ENCODE peak calls at places on chromosomes 6 and 20, in six cellular contexts. B is adipocyte; E is EH; P is AG09319; K is CD4-positive, alpha-beta T cell; L is T-helper 2 cell. M is an unnamed sample.

GRCh38 chr6:56714982-56715456 is 72.3 kb upstream of the DST start:
- DNase-seq in P (no peak), B (peak; percentile 68), K (no peak), L (no peak), E (peak; percentile 93), M (no peak)

GRCh38 chr20:37703338-37703660 is 9.5 kb downstream of the CTNNBL1 start:
- DNase-seq in L (no peak), K (no peak), B (no peak), E (peak; percentile 16), P (no peak), M (no peak)

GRCh38 chr6:25180630-25181375 is 98.4 kb upstream of the CARMIL1 start:
- DNase-seq in K (no peak), E (no peak), L (no peak), P (no peak), B (no peak), M (no peak)

GRCh38 chr6:104531591-104531990 is 328.1 kb downstream of the HACE1 start:
- DNase-seq in B (no peak), K (no peak), P (no peak), E (no peak), L (no peak), M (no peak)

GRCh38 chr6:16712931-16713484 is 48.3 kb downstream of the ATXN1 start:
- DNase-seq in B (peak; percentile 94), K (no peak), P (peak; percentile 79), L (peak; percentile 75), E (peak; percentile 94), M (peak; percentile 84)

GRCh38 chr6:37699138-37699766 is 1.6 kb upstream of the MDGA1 start:
- DNase-seq in E (no peak), L (peak; percentile 68), P (no peak), B (no peak), K (peak; percentile 66), M (no peak)

GRCh38 chr20:38395165-38395564 is 40.0 kb downstream of the SNHG17 start:
- DNase-seq in B (peak; percentile 46), K (no peak), P (no peak), E (peak; percentile 40), L (no peak), M (no peak)

GRCh38 chr6:69973763-69974162 is 107.4 kb downstream of the COL19A1 start:
- DNase-seq in L (no peak), K (no peak), B (no peak), P (no peak), E (no peak), M (no peak)

GRCh38 chr6:152635949-152636674 is 1.1 kb downstream of the SYNE1 start:
- DNase-seq in E (peak; percentile 68), L (peak; percentile 13), P (no peak), K (no peak), B (peak; percentile 58), M (no peak)

GRCh38 chr6:129663531-129663930 is 46.4 kb downstream of the ARHGAP18 start:
- DNase-seq in L (no peak), K (no peak), P (no peak), E (no peak), B (no peak), M (no peak)

GRCh38 chr20:14498809-14499208 is 161.4 kb upstream of the FLRT3 start:
- DNase-seq in L (no peak), P (no peak), B (no peak), E (no peak), K (no peak), M (no peak)

GRCh38 chr6:152351742-152352141 is 285.4 kb downstream of the SYNE1 start:
- DNase-seq in E (no peak), B (no peak), P (no peak), L (no peak), K (no peak), M (no peak)

GRCh38 chr6:106360989-106361430 is 493 bp downstream of the CRYBG1 start:
- DNase-seq in P (no peak), B (peak; percentile 5), E (no peak), K (no peak), L (peak; percentile 12), M (no peak)

GRCh38 chr6:66772785-66773184 is 1065.8 kb upstream of the EYS start:
- DNase-seq in P (no peak), E (no peak), B (peak; percentile 3), K (no peak), L (no peak), M (no peak)

GRCh38 chr6:89660981-89661380 is 22.4 kb upstream of the LYRM2 start:
- DNase-seq in B (no peak), P (no peak), E (no peak), K (no peak), L (no peak), M (no peak)

GRCh38 chr20:61874421-61875068 is 191.1 kb downstream of the TAF4 start:
- DNase-seq in B (no peak), P (no peak), E (no peak), K (no peak), L (no peak), M (no peak)

GRCh38 chr20:40286991-40287531 is 402.0 kb downstream of the MAFB start:
- DNase-seq in K (no peak), P (no peak), B (peak; percentile 9), L (no peak), E (no peak), M (no peak)

GRCh38 chr20:36408219-36408618 is 102.1 kb downstream of the DLGAP4 start:
- DNase-seq in P (no peak), K (no peak), E (peak; percentile 30), B (no peak), L (no peak), M (no peak)

GRCh38 chr6:159151266-159151855 is 17.8 kb upstream of the FNDC1 start:
- DNase-seq in L (peak; percentile 26), B (peak; percentile 85), P (peak; percentile 14), E (peak; percentile 57), K (peak; percentile 26), M (no peak)

GRCh38 chr20:8144282-8145245 is 12.5 kb downstream of the PLCB1 start:
- DNase-seq in E (peak; percentile 93), L (no peak), B (peak; percentile 51), K (no peak), P (peak; percentile 57), M (peak; percentile 57)

GRCh38 chr6:28115799-28116198 is 8.6 kb upstream of the ZSCAN16 start:
- DNase-seq in B (no peak), P (no peak), K (no peak), L (no peak), E (no peak), M (no peak)

GRCh38 chr6:5671604-5672559 is 334.8 kb downstream of the NRN1 start:
- DNase-seq in E (peak; percentile 16), P (no peak), L (no peak), B (no peak), K (no peak), M (no peak)

GRCh38 chr6:27255866-27256265 is 8.4 kb downstream of the PRSS16 start:
- DNase-seq in K (no peak), E (no peak), P (no peak), L (no peak), B (no peak), M (no peak)

GRCh38 chr20:57831992-57832585 is 122.3 kb upstream of the PMEPA1 start:
- DNase-seq in E (no peak), B (no peak), K (no peak), L (no peak), P (no peak), M (no peak)

GRCh38 chr6:144219056-144219685 is 66.0 kb upstream of the UTRN start:
- DNase-seq in L (peak; percentile 75), P (no peak), K (no peak), E (peak; percentile 65), B (peak; percentile 81), M (peak; percentile 34)

GRCh38 chr6:60952500-60952899 is 1333.5 kb downstream of the KHDRBS2 start:
- DNase-seq in L (no peak), P (no peak), B (no peak), E (no peak), K (no peak), M (no peak)

GRCh38 chr6:118679293-118679692 is 27.9 kb upstream of the CEP85L start:
- DNase-seq in L (no peak), B (peak; percentile 55), P (no peak), E (peak; percentile 53), K (no peak), M (no peak)

GRCh38 chr20:3262566-3262965 is 23.6 kb upstream of the SLC4A11 start:
- DNase-seq in B (no peak), P (no peak), K (no peak), E (peak; percentile 79), L (no peak), M (no peak)

GRCh38 chr6:113909224-113909856 is 52.2 kb downstream of the MARCKS start:
- DNase-seq in E (peak; percentile 79), K (no peak), L (peak; percentile 40), P (peak; percentile 47), B (peak; percentile 92), M (no peak)

GRCh38 chr6:135334169-135334568 is 153.1 kb downstream of the MYB start:
- DNase-seq in K (no peak), E (peak; percentile 57), P (no peak), L (no peak), B (no peak), M (no peak)

GRCh38 chr20:50794846-50795634 is at the start of gene BCAS4:
- DNase-seq in K (peak; percentile 81), E (peak; percentile 86), B (peak; percentile 93), L (peak; percentile 89), P (peak; percentile 50), M (no peak)

GRCh38 chr6:22442826-22443225 is 126.5 kb upstream of the HDGFL1 start:
- DNase-seq in B (peak; percentile 29), E (peak; percentile 49), L (no peak), K (no peak), P (peak; percentile 23), M (no peak)

GRCh38 chr6:109055771-109056235 is 38.8 kb downstream of the SESN1 start:
- DNase-seq in K (no peak), E (peak; percentile 44), B (peak; percentile 66), P (no peak), L (no peak), M (no peak)

M was measured in GF-D8.